ENCODE peak calls at places on chromosomes 6 and 20, in seven cellular contexts. M is kidney epithelial cell, X is tibial artery, G is adrenal gland, W is AG09309, Q is HFF-Myc, H is brain microvascular endothelial cell. B is an unnamed sample.

GRCh38 chr6:87731818-87732661 is 30.0 kb upstream of the AKIRIN2 start:
- DNase-seq in M (peak), X (peak), G (peak), W (peak), Q (peak), H (peak), B (peak)

GRCh38 chr6:56388414-56388752 is 141.0 kb upstream of the COL21A1 start:
- DNase-seq in M (no peak), X (no peak), G (no peak), W (no peak), Q (no peak), H (no peak), B (no peak)

GRCh38 chr6:79570802-79571367 is 33.7 kb upstream of the LCA5 start:
- DNase-seq in M (no peak), X (no peak), G (no peak), W (peak), Q (no peak), H (no peak), B (peak)

GRCh38 chr6:75206338-75207210 is 721 bp upstream of the COL12A1 start:
- DNase-seq in M (no peak), X (no peak), G (no peak), W (no peak), Q (no peak), H (peak), B (no peak)

GRCh38 chr6:168355716-168356522 is 36.3 kb upstream of the DACT2 start:
- DNase-seq in M (no peak), X (no peak), G (peak), W (no peak), Q (no peak), H (peak), B (no peak)

GRCh38 chr20:19072988-19073387 is 139.5 kb upstream of the SLC24A3 start:
- DNase-seq in M (no peak), X (no peak), G (no peak), W (no peak), Q (no peak), H (no peak), B (no peak)

GRCh38 chr6:16667509-16667908 is 93.8 kb downstream of the ATXN1 start:
- DNase-seq in M (no peak), X (no peak), G (no peak), W (no peak), Q (no peak), H (no peak), B (no peak)

GRCh38 chr6:16964553-16965499 is 137.0 kb upstream of the STMND1 start:
- DNase-seq in M (peak), X (peak), G (peak), W (no peak), Q (peak), H (peak), B (peak)

GRCh38 chr20:32116079-32116521 is 6.6 kb downstream of the TM9SF4 start:
- DNase-seq in M (no peak), X (no peak), G (no peak), W (no peak), Q (no peak), H (no peak), B (no peak)

GRCh38 chr6:26272171-26272631 is 92.8 kb upstream of the BTN3A2 start:
- DNase-seq in M (no peak), X (no peak), G (peak), W (no peak), Q (no peak), H (no peak), B (no peak)

GRCh38 chr6:14288910-14289309 is 171.3 kb downstream of the CD83 start:
- DNase-seq in M (no peak), X (no peak), G (no peak), W (no peak), Q (no peak), H (no peak), B (no peak)

GRCh38 chr6:144087789-144088426 is 7.5 kb downstream of the SF3B5 start:
- DNase-seq in M (no peak), X (no peak), G (no peak), W (no peak), Q (no peak), H (no peak), B (no peak)
- TF ChIP-seq CTCF in M (no peak), X (no peak), G (no peak), W (no peak), Q (peak), H (no peak), B (no peak)

GRCh38 chr6:134537146-134537555 is 219.2 kb upstream of the SGK1 start:
- DNase-seq in M (peak), X (no peak), G (no peak), W (peak), Q (peak), H (peak), B (no peak)
- H3K4me3 ChIP-seq in M (no peak), X (no peak), G (no peak), W (no peak), Q (no peak), H (no peak), B (no peak)

GRCh38 chr6:90294008-90294511 is 2.6 kb downstream of the BACH2 start:
- DNase-seq in M (no peak), X (no peak), G (no peak), W (no peak), Q (no peak), H (no peak), B (no peak)

GRCh38 chr6:90296346-90297123 is at the start of gene BACH2:
- DNase-seq in M (no peak), X (peak), G (peak), W (no peak), Q (peak), H (peak), B (peak)

GRCh38 chr6:90294614-90294988 is 2.0 kb downstream of the BACH2 start:
- DNase-seq in M (no peak), X (no peak), G (no peak), W (no peak), Q (no peak), H (no peak), B (no peak)

GRCh38 chr6:90295854-90296345 is 743 bp downstream of the BACH2 start:
- DNase-seq in M (no peak), X (peak), G (peak), W (no peak), Q (peak), H (peak), B (no peak)

GRCh38 chr6:90294989-90295853 is 1.4 kb downstream of the BACH2 start:
- DNase-seq in M (no peak), X (peak), G (peak), W (no peak), Q (no peak), H (peak), B (no peak)
- TF ChIP-seq CTCF in M (peak), X (peak), G (no peak), W (no peak), Q (peak), H (peak), B (peak)

GRCh38 chr6:84469144-84469543 is 241.7 kb upstream of the CEP162 start:
- DNase-seq in M (no peak), X (no peak), G (no peak), W (no peak), Q (no peak), H (no peak), B (no peak)

GRCh38 chr6:84462697-84463096 is 235.3 kb upstream of the CEP162 start:
- DNase-seq in M (no peak), X (no peak), G (no peak), W (peak), Q (no peak), H (peak), B (no peak)

GRCh38 chr6:84466521-84466920 is 239.1 kb upstream of the CEP162 start:
- DNase-seq in M (peak), X (no peak), G (no peak), W (peak), Q (peak), H (peak), B (peak)

GRCh38 chr6:84464471-84464870 is 237.0 kb upstream of the CEP162 start:
- DNase-seq in M (no peak), X (no peak), G (no peak), W (no peak), Q (no peak), H (no peak), B (no peak)

GRCh38 chr6:84467296-84467695 is 239.9 kb upstream of the CEP162 start:
- DNase-seq in M (no peak), X (no peak), G (no peak), W (no peak), Q (no peak), H (no peak), B (no peak)
- H3K4me3 ChIP-seq in M (no peak), X (no peak), G (no peak), W (no peak), Q (no peak), H (no peak), B (no peak)

GRCh38 chr20:62830821-62831220 is 14.0 kb downstream of the COL9A3 start:
- DNase-seq in M (no peak), X (no peak), G (no peak), W (no peak), Q (no peak), H (no peak), B (no peak)
- TF ChIP-seq CTCF in M (no peak), X (no peak), G (no peak), W (no peak), Q (no peak), H (no peak), B (no peak)

B was measured in retinal pigment epithelial cell.